ENCODE peak calls at places on chromosome 3, in six cellular contexts. B is body of pancreas, L is lung, U is uterus, O is heart right ventricle, N is lower lobe of right lung. Q is an unnamed sample. For H3K27me3, the result is how much of the 10 kb centered on the place peaks cover.

GRCh38 chr3:42613462-42613861 is 13.0 kb downstream of the NKTR start:
- DNase-seq in O (no peak), L (no peak), B (no peak), N (no peak), U (no peak), Q (no peak)

GRCh38 chr3:136075816-136076215 is 110.3 kb downstream of the PPP2R3A start:
- DNase-seq in B (no peak), L (no peak), U (no peak), N (no peak), O (no peak), Q (no peak)

GRCh38 chr3:37992271-37993066 is 1.9 kb downstream of the VILL start:
- DNase-seq in L (no peak), U (no peak), N (no peak), O (no peak), B (peak), Q (no peak)

GRCh38 chr3:184259878-184260570 is 1.3 kb downstream of the CAMK2N2 start:
- DNase-seq in O (peak), U (no peak), L (no peak), B (peak), N (no peak), Q (no peak)

GRCh38 chr3:48279926-48280325 is 39.0 kb downstream of the ZNF589 start:
- DNase-seq in N (no peak), O (no peak), U (no peak), B (no peak), L (no peak), Q (no peak)

GRCh38 chr3:45041666-45042065 is 15.6 kb downstream of the CLEC3B start:
- DNase-seq in N (no peak), U (no peak), L (no peak), B (no peak), O (no peak), Q (no peak)

GRCh38 chr3:133488785-133489367 is 84.6 kb upstream of the CDV3 start:
- DNase-seq in N (no peak), B (peak), L (no peak), O (no peak), U (no peak), Q (no peak)

GRCh38 chr3:39290255-39290654 is 10.4 kb upstream of the CX3CR1 start:
- DNase-seq in B (peak), L (no peak), N (no peak), U (no peak), O (no peak), Q (no peak)

GRCh38 chr3:141955163-141955562 is 78.7 kb downstream of the ATP1B3 start:
- DNase-seq in U (no peak), B (no peak), L (no peak), O (no peak), N (no peak), Q (peak)

GRCh38 chr3:186506846-186507245 is 37.3 kb downstream of the CRYGS start:
- DNase-seq in O (no peak), B (no peak), L (no peak), N (no peak), U (no peak), Q (no peak)

GRCh38 chr3:144107923-144108322 is 136.3 kb downstream of the DIPK2A start:
- DNase-seq in U (no peak), N (no peak), O (no peak), L (no peak), B (no peak), Q (no peak)

GRCh38 chr3:12750223-12750622 is 8.8 kb downstream of the TMEM40 start:
- DNase-seq in N (no peak), U (peak), O (peak), L (no peak), B (peak), Q (no peak)

GRCh38 chr3:176663819-176664218 is 533.5 kb downstream of the TBL1XR1 start:
- DNase-seq in N (no peak), L (no peak), U (no peak), O (no peak), B (peak), Q (peak)

GRCh38 chr3:28726840-28727239 is 378.2 kb upstream of the AZI2 start:
- DNase-seq in O (peak), U (no peak), L (peak), B (peak), N (peak), Q (no peak)

GRCh38 chr3:119974666-119975065 is 119.6 kb downstream of the GSK3B start:
- DNase-seq in N (no peak), L (no peak), O (no peak), U (no peak), B (no peak), Q (no peak)

DNA sequence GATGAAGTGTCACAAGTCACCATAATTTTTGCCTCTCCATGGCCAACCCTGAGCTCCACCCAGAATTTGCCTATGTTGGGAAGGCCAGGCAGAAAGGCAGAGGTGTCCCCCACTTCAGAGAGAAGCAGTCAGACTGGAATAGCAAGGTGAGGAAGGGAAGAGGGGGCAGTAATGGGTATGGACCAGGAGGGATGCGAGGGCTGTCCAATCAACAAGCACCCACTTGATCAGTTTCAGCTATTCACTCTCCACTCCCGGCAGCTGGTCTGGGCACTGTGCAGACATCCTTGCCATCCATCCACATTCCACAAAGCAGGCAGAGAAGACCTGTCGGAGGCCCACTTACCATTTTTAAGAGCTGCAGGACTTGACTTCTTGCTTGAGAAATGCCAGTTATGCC is 43.5 kb upstream of the CTNNB1 start:
- DNase-seq in O (no peak), N (no peak), U (no peak), B (no peak), L (no peak), Q (no peak)
- H3K27ac ChIP-seq in O (no peak), N (no peak), U (no peak), B (no peak), L (no peak), Q (no peak)

GRCh38 chr3:190514163-190515153 is 573 bp downstream of the IL1RAP start:
- DNase-seq in O (peak), L (peak), U (peak), B (peak), N (peak), Q (peak)
- H3K27me3 ChIP-seq in O (under half), L (under half), U (under half), B (under half), N (under half), Q (under half)

GRCh38 chr3:112373924-112374323 is 41.0 kb downstream of the CD200 start:
- DNase-seq in L (no peak), B (no peak), U (no peak), N (no peak), O (no peak), Q (no peak)
- H3K27ac ChIP-seq in L (no peak), B (no peak), U (peak), N (no peak), O (peak), Q (no peak)

GRCh38 chr3:20747736-20748135 is 561.7 kb upstream of the SGO1 start:
- DNase-seq in U (no peak), L (no peak), O (no peak), N (no peak), B (no peak), Q (no peak)
- H3K27me3 ChIP-seq in U (under half), L (under half), O (under half), N (under half), B (under half), Q (under half)

DNA sequence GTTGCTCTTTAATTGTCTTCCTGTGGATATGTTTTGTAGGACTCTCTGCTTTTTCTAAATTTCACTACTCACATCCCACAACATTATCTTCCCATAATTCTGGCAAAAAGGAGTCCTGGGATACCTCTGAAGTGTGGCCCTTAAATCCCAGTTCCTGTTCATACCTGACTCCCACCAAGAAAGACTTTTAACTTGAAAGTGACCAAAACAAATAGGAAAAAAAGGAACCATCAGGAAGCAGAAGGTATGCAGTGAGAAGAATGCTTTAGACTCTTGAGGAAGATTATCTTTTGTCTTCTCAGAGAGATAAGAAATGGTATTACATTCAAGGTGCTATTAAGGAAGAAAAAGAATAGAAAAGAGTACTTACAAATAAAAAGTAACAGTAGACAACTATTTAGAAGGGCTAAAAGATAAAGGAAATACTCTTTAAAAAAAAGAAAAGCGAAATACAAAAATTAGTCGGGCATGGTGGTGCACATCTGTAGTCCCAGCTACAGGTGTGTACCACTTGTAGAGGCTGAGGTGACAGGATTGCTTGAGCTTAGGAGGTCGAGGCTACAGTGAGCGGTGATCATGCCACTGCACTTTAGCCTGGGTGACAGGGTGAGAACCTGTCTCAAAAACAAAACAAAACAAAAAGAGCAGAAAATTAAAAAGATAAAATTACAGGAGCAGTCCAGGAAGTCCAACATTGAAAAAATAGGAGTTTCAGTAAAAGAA is 46.8 kb downstream of the PXK start:
- DNase-seq in B (no peak), U (no peak), N (no peak), O (no peak), L (no peak), Q (no peak)
- H3K27ac ChIP-seq in B (no peak), U (no peak), N (no peak), O (no peak), L (no peak), Q (no peak)

GRCh38 chr3:173745952-173746682 is 348.6 kb downstream of the NLGN1 start:
- DNase-seq in O (no peak), B (peak), L (no peak), N (no peak), U (no peak), Q (no peak)
- H3K27me3 ChIP-seq in O (under half), B (under half), L (under half), N (under half), U (under half), Q (under half)

GRCh38 chr3:64151335-64151871 is 73.9 kb downstream of the PRICKLE2 start:
- DNase-seq in B (no peak), O (no peak), N (no peak), L (peak), U (no peak), Q (no peak)
- H3K27ac ChIP-seq in B (peak), O (peak), N (peak), L (peak), U (peak), Q (peak)

GRCh38 chr3:27723803-27724458 is 1.8 kb upstream of the EOMES start:
- DNase-seq in B (no peak), N (no peak), L (no peak), O (no peak), U (no peak), Q (no peak)
- H3K27me3 ChIP-seq in B (under half), N (half or more), L (under half), O (half or more), U (half or more), Q (under half)

DNA sequence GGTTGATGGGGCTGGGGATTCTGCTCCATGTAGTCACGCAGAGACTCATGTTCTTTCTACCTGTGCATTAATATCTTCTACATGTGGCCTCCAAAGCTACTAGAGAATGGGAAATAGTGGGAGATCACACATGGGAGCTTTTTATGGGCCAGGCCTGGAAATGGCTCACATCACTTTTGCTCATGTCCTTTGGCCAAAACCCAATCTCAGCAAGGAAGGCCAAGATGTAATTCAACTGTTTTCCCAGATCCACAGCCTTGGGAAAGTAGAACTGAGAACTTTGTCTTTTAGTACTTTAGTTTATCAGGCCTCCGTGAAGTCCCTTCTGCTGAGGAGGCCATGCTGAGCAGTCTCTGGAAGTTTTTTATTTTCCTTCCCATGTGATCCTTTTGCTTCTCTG is 73.2 kb upstream of the SLC4A7 start:
- DNase-seq in B (no peak), N (no peak), L (no peak), U (no peak), O (no peak), Q (no peak)
- H3K27ac ChIP-seq in B (no peak), N (peak), L (peak), U (peak), O (peak), Q (peak)

GRCh38 chr3:149437286-149437685 is 37.2 kb upstream of the TM4SF4 start:
- DNase-seq in B (no peak), N (no peak), O (no peak), L (no peak), U (no peak), Q (no peak)
- H3K27me3 ChIP-seq in B (under half), N (under half), O (under half), L (under half), U (under half), Q (under half)